ENCODE peak calls at places on chromosomes 16 and 17, in nine cellular contexts. C is tibial artery, E is kidney, D is fibroblast of lung, Z is upper lobe of right lung, O is left lung, F is mammary epithelial cell, X is aorta, Q is WERI-Rb-1. L is an unnamed sample.

GRCh38 chr17:81031571-81032550 is 3.1 kb upstream of the BAIAP2 start:
- DNase-seq in C (no peak), E (peak), D (no peak), Z (peak), O (peak), F (no peak), X (peak), Q (no peak), L (no peak)

GRCh38 chr17:64165347-64165746 is 35.4 kb upstream of the ERN1 start:
- DNase-seq in C (no peak), E (no peak), D (no peak), Z (no peak), O (no peak), F (no peak), X (no peak), Q (no peak), L (no peak)

GRCh38 chr16:3793161-3793576 is 75.8 kb upstream of the TRAP1 start:
- DNase-seq in C (peak), E (no peak), D (peak), Z (no peak), O (no peak), F (no peak), X (no peak), Q (no peak), L (no peak)

GRCh38 chr17:63996430-63997182 is 1.5 kb upstream of the PRR29 start:
- DNase-seq in C (peak), E (no peak), D (no peak), Z (peak), O (no peak), F (no peak), X (peak), Q (no peak), L (peak)

GRCh38 chr16:75333770-75334169 is 82.3 kb upstream of the BCAR1 start:
- DNase-seq in C (no peak), E (no peak), D (peak), Z (no peak), O (no peak), F (no peak), X (no peak), Q (no peak), L (no peak)

GRCh38 chr17:17181666-17182600 is 24.2 kb downstream of the PLD6 start:
- DNase-seq in C (no peak), E (no peak), D (no peak), Z (no peak), O (no peak), F (no peak), X (no peak), Q (no peak), L (no peak)

GRCh38 chr16:55671206-55671973 is 15.6 kb downstream of the SLC6A2 start:
- DNase-seq in C (peak), E (no peak), D (no peak), Z (no peak), O (no peak), F (no peak), X (peak), Q (no peak), L (no peak)

GRCh38 chr16:75868636-75869389 is 142.5 kb upstream of the CPHXL start:
- DNase-seq in C (no peak), E (no peak), D (no peak), Z (no peak), O (no peak), F (no peak), X (no peak), Q (no peak), L (no peak)

GRCh38 chr17:67469208-67469980 is 92.3 kb downstream of the PITPNC1 start:
- DNase-seq in C (no peak), E (no peak), D (peak), Z (no peak), O (no peak), F (no peak), X (no peak), Q (no peak), L (no peak)

GRCh38 chr17:73325527-73325842 is 13.7 kb upstream of the CDC42EP4 start:
- DNase-seq in C (peak), E (peak), D (no peak), Z (no peak), O (no peak), F (no peak), X (no peak), Q (no peak), L (no peak)

GRCh38 chr16:46885960-46886763 is 2.0 kb downstream of the GPT2 start:
- DNase-seq in C (no peak), E (no peak), D (peak), Z (peak), O (no peak), F (peak), X (no peak), Q (no peak), L (no peak)

GRCh38 chr16:19718624-19718965 is 524 bp downstream of the IQCK start:
- DNase-seq in C (no peak), E (peak), D (peak), Z (no peak), O (no peak), F (peak), X (no peak), Q (no peak), L (no peak)

GRCh38 chr16:85313541-85314208 is 201.4 kb upstream of the CIBAR2 start:
- DNase-seq in C (peak), E (no peak), D (no peak), Z (no peak), O (no peak), F (peak), X (no peak), Q (peak), L (no peak)

GRCh38 chr17:8209909-8210760 is at the start of gene AURKB:
- DNase-seq in C (peak), E (peak), D (peak), Z (peak), O (peak), F (peak), X (peak), Q (peak), L (peak)

GRCh38 chr17:27569257-27569722 is 61.7 kb upstream of the LGALS9 start:
- DNase-seq in C (no peak), E (peak), D (no peak), Z (no peak), O (no peak), F (no peak), X (no peak), Q (peak), L (no peak)

GRCh38 chr16:53502331-53503269 is at the start of gene AKTIP:
- DNase-seq in C (no peak), E (peak), D (peak), Z (peak), O (peak), F (peak), X (peak), Q (peak), L (no peak)

GRCh38 chr16:88338896-88339295 is 43.9 kb upstream of the ZNF469 start:
- DNase-seq in C (no peak), E (peak), D (no peak), Z (no peak), O (no peak), F (no peak), X (peak), Q (no peak), L (no peak)

GRCh38 chr17:49076575-49077384 is 55.8 kb upstream of the B4GALNT2 start:
- DNase-seq in C (no peak), E (no peak), D (peak), Z (no peak), O (no peak), F (peak), X (no peak), Q (no peak), L (no peak)

GRCh38 chr17:55845385-55845784 is 94.5 kb downstream of the PCTP start:
- DNase-seq in C (peak), E (peak), D (peak), Z (peak), O (peak), F (peak), X (peak), Q (peak), L (no peak)

GRCh38 chr16:4651842-4652241 is 27.2 kb downstream of the MGRN1 start:
- DNase-seq in C (no peak), E (no peak), D (no peak), Z (no peak), O (no peak), F (no peak), X (no peak), Q (no peak), L (no peak)

GRCh38 chr16:76653390-76654026 is 376.3 kb downstream of the CNTNAP4 start:
- DNase-seq in C (no peak), E (no peak), D (peak), Z (no peak), O (no peak), F (peak), X (no peak), Q (peak), L (no peak)

GRCh38 chr16:3214904-3215600 is 19.9 kb downstream of the ZNF200 start:
- DNase-seq in C (no peak), E (no peak), D (peak), Z (no peak), O (no peak), F (no peak), X (no peak), Q (no peak), L (no peak)

GRCh38 chr17:22503322-22503899 is 811.1 kb downstream of the KCNJ18 start:
- DNase-seq in C (no peak), E (no peak), D (no peak), Z (no peak), O (no peak), F (no peak), X (no peak), Q (no peak), L (no peak)

GRCh38 chr16:14101415-14101814 is 30.3 kb downstream of the MRTFB start:
- DNase-seq in C (no peak), E (no peak), D (no peak), Z (no peak), O (no peak), F (no peak), X (no peak), Q (no peak), L (no peak)

GRCh38 chr17:6327007-6327406 is 107.9 kb downstream of the AIPL1 start:
- DNase-seq in C (no peak), E (no peak), D (no peak), Z (no peak), O (no peak), F (no peak), X (no peak), Q (no peak), L (no peak)

GRCh38 chr16:84737658-84738057 is 37.9 kb downstream of the USP10 start:
- DNase-seq in C (no peak), E (no peak), D (no peak), Z (peak), O (peak), F (no peak), X (no peak), Q (no peak), L (no peak)

GRCh38 chr17:27531469-27531948 is 75.3 kb downstream of the KSR1 start:
- DNase-seq in C (no peak), E (no peak), D (no peak), Z (no peak), O (no peak), F (no peak), X (no peak), Q (no peak), L (no peak)

GRCh38 chr17:83200231-83200699 is 120.9 kb downstream of the METRNL start:
- DNase-seq in C (peak), E (peak), D (peak), Z (peak), O (peak), F (no peak), X (peak), Q (peak), L (peak)

DNA sequence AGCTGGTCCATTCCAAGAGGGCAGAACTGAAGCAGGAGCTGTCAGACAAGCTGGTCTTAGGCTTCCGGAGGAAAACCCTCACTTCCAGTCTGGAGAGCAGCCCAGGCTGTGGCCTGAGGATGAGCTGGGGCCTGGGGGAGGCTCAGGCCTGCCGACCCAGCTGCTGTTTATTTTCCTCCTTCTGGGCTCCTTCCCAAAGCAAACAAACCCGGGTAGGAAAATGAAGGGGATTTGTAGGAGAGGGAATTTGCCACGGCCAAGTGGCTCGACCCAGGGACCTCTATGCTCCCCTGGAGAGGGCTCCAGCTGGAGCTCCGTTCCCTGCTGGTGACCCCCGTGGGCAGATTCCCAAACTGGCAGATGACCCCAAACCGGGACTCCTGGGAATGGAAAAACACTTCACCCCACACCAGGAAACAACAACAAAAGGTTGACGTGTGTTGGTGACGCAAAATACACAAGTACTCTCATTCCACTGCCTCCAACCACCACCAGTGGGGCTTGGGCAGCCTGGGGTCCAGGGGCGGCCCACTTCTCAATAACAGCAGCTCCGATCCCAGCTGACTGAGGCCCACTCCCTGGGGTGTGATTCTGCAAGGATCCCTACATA is 8.8 kb downstream of the JUP start:
- DNase-seq in C (no peak), E (peak), D (peak), Z (peak), O (peak), F (peak), X (no peak), Q (peak), L (no peak)
- H3K27ac ChIP-seq in C (peak), E (peak), D (peak), Z (peak), O (peak), F (peak), X (peak), Q (peak), L (peak)

DNA sequence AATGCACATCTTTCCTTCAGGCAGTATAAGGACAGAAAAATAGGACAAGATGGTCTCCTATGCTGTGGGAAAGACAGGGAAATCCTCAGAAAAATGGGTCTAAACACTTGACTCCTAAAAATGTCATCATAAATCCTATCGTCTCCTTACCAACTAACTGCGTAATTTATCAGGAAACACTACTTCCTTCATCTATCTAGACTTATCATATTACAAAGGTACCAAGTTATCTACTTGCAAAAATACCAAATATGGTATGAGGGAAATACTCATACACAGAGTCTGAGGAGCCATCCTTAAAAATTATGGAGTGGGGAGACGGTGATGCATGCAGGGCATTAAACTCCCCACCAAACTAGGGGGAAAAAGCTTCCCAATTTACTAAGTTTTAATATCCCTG is 44.1 kb downstream of the GRB2 start:
- DNase-seq in C (no peak), E (no peak), D (no peak), Z (no peak), O (no peak), F (no peak), X (no peak), Q (no peak), L (no peak)
- H3K27ac ChIP-seq in C (no peak), E (no peak), D (no peak), Z (no peak), O (no peak), F (no peak), X (no peak), Q (no peak), L (peak)

GRCh38 chr17:31418773-31419350 is 27.4 kb downstream of the RAB11FIP4 start:
- DNase-seq in C (no peak), E (no peak), D (no peak), Z (no peak), O (no peak), F (no peak), X (no peak), Q (no peak), L (no peak)
- H3K27ac ChIP-seq in C (no peak), E (no peak), D (no peak), Z (no peak), O (no peak), F (no peak), X (no peak), Q (no peak), L (no peak)

GRCh38 chr16:89577055-89577759 is 1.6 kb downstream of the CPNE7 start:
- DNase-seq in C (no peak), E (peak), D (no peak), Z (no peak), O (no peak), F (no peak), X (peak), Q (no peak), L (peak)

GRCh38 chr16:89576173-89577054 is 856 bp downstream of the CPNE7 start:
- DNase-seq in C (no peak), E (peak), D (no peak), Z (no peak), O (no peak), F (no peak), X (no peak), Q (no peak), L (peak)

GRCh38 chr16:89573826-89574680 is 1.5 kb upstream of the CPNE7 start:
- DNase-seq in C (no peak), E (peak), D (no peak), Z (no peak), O (no peak), F (no peak), X (no peak), Q (no peak), L (peak)

GRCh38 chr16:89574681-89575246 is 794 bp upstream of the CPNE7 start:
- DNase-seq in C (no peak), E (peak), D (peak), Z (peak), O (no peak), F (peak), X (no peak), Q (no peak), L (peak)

GRCh38 chr16:89575247-89576172 is at the start of gene CPNE7:
- DNase-seq in C (no peak), E (peak), D (no peak), Z (no peak), O (no peak), F (no peak), X (no peak), Q (no peak), L (peak)
- H3K27ac ChIP-seq in C (no peak), E (no peak), D (peak), Z (no peak), O (no peak), F (no peak), X (no peak), Q (no peak), L (peak)

GRCh38 chr17:44223574-44224046 is 4.1 kb upstream of the UBTF start:
- DNase-seq in C (no peak), E (peak), D (peak), Z (no peak), O (no peak), F (peak), X (no peak), Q (no peak), L (peak)
- H3K27ac ChIP-seq in C (peak), E (peak), D (no peak), Z (no peak), O (no peak), F (no peak), X (peak), Q (no peak), L (peak)

GRCh38 chr17:32019228-32019627 is 12.0 kb downstream of the LRRC37B start:
- DNase-seq in C (no peak), E (no peak), D (no peak), Z (no peak), O (no peak), F (no peak), X (no peak), Q (no peak), L (no peak)

GRCh38 chr17:32020943-32021617 is 13.9 kb downstream of the LRRC37B start:
- DNase-seq in C (no peak), E (no peak), D (peak), Z (no peak), O (no peak), F (no peak), X (peak), Q (no peak), L (no peak)

GRCh38 chr17:32016231-32016630 is 9.0 kb downstream of the LRRC37B start:
- DNase-seq in C (no peak), E (no peak), D (no peak), Z (no peak), O (no peak), F (no peak), X (no peak), Q (no peak), L (no peak)

GRCh38 chr17:32010114-32010513 is 2.9 kb downstream of the LRRC37B start:
- DNase-seq in C (no peak), E (no peak), D (no peak), Z (no peak), O (no peak), F (no peak), X (no peak), Q (no peak), L (no peak)

GRCh38 chr17:32015245-32016013 is 8.2 kb downstream of the LRRC37B start:
- DNase-seq in C (no peak), E (no peak), D (peak), Z (no peak), O (no peak), F (no peak), X (no peak), Q (no peak), L (no peak)
- H3K27ac ChIP-seq in C (no peak), E (no peak), D (no peak), Z (no peak), O (peak), F (no peak), X (no peak), Q (no peak), L (no peak)

DNA sequence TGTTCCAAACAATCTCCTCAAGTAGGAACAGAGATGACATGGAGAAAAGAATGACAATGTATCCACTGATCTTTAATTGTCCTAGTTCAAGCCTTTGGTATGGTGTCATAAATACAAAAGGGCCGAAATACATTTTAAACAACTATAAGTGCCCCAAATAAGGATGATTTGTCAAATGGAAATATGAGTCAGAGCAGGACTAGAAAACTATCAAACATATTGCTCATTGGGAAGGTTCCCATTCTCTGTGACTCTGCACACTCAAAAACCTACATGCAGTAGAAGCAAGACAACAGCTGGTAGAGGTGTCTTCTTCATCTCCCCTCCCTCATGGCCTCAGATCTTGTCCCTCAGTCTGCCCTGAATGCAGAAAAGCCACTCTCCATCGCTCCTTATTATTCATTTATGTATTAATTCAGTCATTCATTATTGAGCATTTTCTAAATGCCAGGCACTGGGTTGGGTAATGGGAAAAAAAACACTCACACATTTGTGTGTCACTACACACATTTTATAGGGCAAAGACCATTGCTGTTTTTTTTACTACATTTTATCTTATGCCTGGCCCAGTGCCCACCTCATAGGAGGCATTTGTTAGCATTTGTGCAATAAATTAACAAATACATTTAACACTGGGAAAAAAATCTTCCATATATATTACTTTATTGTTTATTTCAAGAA is 10.1 kb downstream of the CA10 start:
- DNase-seq in C (no peak), E (no peak), D (no peak), Z (no peak), O (no peak), F (no peak), X (no peak), Q (no peak), L (no peak)
- H3K27ac ChIP-seq in C (no peak), E (peak), D (no peak), Z (no peak), O (no peak), F (peak), X (no peak), Q (peak), L (peak)

GRCh38 chr17:75808905-75809621 is 24.5 kb downstream of the UNK start:
- DNase-seq in C (peak), E (no peak), D (peak), Z (no peak), O (no peak), F (peak), X (peak), Q (no peak), L (no peak)

GRCh38 chr17:75808549-75808904 is 23.9 kb downstream of the UNK start:
- DNase-seq in C (peak), E (no peak), D (no peak), Z (no peak), O (no peak), F (no peak), X (no peak), Q (no peak), L (no peak)

GRCh38 chr17:75810216-75810615 is 25.6 kb downstream of the UNK start:
- DNase-seq in C (peak), E (no peak), D (no peak), Z (no peak), O (no peak), F (no peak), X (peak), Q (no peak), L (no peak)

GRCh38 chr17:75811174-75811573 is 26.6 kb downstream of the UNK start:
- DNase-seq in C (no peak), E (no peak), D (no peak), Z (no peak), O (no peak), F (no peak), X (peak), Q (no peak), L (no peak)

GRCh38 chr17:75809631-75810111 is 25.1 kb downstream of the UNK start:
- DNase-seq in C (peak), E (no peak), D (no peak), Z (no peak), O (no peak), F (no peak), X (peak), Q (no peak), L (no peak)
- H3K27ac ChIP-seq in C (peak), E (no peak), D (no peak), Z (no peak), O (no peak), F (peak), X (no peak), Q (no peak), L (no peak)

GRCh38 chr16:11309895-11310633 is 28.9 kb upstream of the PRM1 start:
- DNase-seq in C (no peak), E (no peak), D (no peak), Z (no peak), O (no peak), F (no peak), X (no peak), Q (no peak), L (no peak)
- H3K27ac ChIP-seq in C (no peak), E (no peak), D (no peak), Z (no peak), O (peak), F (no peak), X (no peak), Q (no peak), L (no peak)

L was measured in RWPE2.